ENCODE peak calls at places on chromosomes 3 and 15, in six cellular contexts. One of them, this sample, is unnamed.
A peak's percentile ranks its signal among the peaks of the same experiment; 100 is the strongest.

GRCh38 chr3:48268936-48269551 is 28.1 kb downstream of the ZNF589 start:
- DNase-seq in H1: no peak
- DNase-seq in H9: no peak
- DNase-seq in mesendoderm: no peak
- DNase-seq in IMR-90: no peak
- DNase-seq in mesenchymal stem cell: no peak
- DNase-seq in this sample: no peak

GRCh38 chr3:136142592-136142991 is 53.5 kb downstream of the MSL2 start:
- DNase-seq in mesenchymal stem cell: peak; percentile 77
- DNase-seq in mesendoderm: peak; percentile 98
- DNase-seq in IMR-90: peak; percentile 86
- DNase-seq in H1: no peak
- DNase-seq in H9: no peak
- DNase-seq in this sample: no peak

GRCh38 chr15:50767332-50767861 is 1.9 kb upstream of the SPPL2A start:
- DNase-seq in H9: no peak
- DNase-seq in IMR-90: no peak
- DNase-seq in mesenchymal stem cell: no peak
- DNase-seq in mesendoderm: no peak
- DNase-seq in H1: no peak
- DNase-seq in this sample: no peak

GRCh38 chr15:70856177-70856883 is 2.4 kb upstream of the LARP6 start:
- DNase-seq in mesendoderm: no peak
- DNase-seq in H9: no peak
- DNase-seq in H1: no peak
- DNase-seq in mesenchymal stem cell: no peak
- DNase-seq in IMR-90: peak; percentile 56
- DNase-seq in this sample: no peak

GRCh38 chr15:101450561-101451145 is 38.9 kb downstream of the PCSK6 start:
- DNase-seq in mesendoderm: no peak
- DNase-seq in H9: no peak
- DNase-seq in IMR-90: no peak
- DNase-seq in mesenchymal stem cell: no peak
- DNase-seq in H1: no peak
- DNase-seq in this sample: no peak

GRCh38 chr3:118833075-118833474 is 201.6 kb downstream of the IGSF11 start:
- DNase-seq in H1: no peak
- DNase-seq in mesendoderm: no peak
- DNase-seq in mesenchymal stem cell: no peak
- DNase-seq in IMR-90: no peak
- DNase-seq in H9: no peak
- DNase-seq in this sample: no peak

GRCh38 chr15:85745525-85745924 is 49.2 kb downstream of the KLHL25 start:
- DNase-seq in mesenchymal stem cell: no peak
- DNase-seq in IMR-90: no peak
- DNase-seq in mesendoderm: no peak
- DNase-seq in H9: no peak
- DNase-seq in H1: no peak
- DNase-seq in this sample: no peak

GRCh38 chr15:63043391-63044076 is 987 bp downstream of the TPM1 start:
- DNase-seq in IMR-90: no peak
- DNase-seq in H1: no peak
- DNase-seq in mesenchymal stem cell: peak; percentile 43
- DNase-seq in H9: no peak
- DNase-seq in mesendoderm: no peak
- DNase-seq in this sample: no peak

GRCh38 chr3:53142986-53143385 is 12.8 kb upstream of the RFT1 start:
- DNase-seq in H1: no peak
- DNase-seq in mesenchymal stem cell: no peak
- DNase-seq in H9: no peak
- DNase-seq in mesendoderm: no peak
- DNase-seq in IMR-90: no peak
- DNase-seq in this sample: no peak

GRCh38 chr3:125622381-125622788 is 27.1 kb upstream of the OSBPL11 start:
- DNase-seq in mesendoderm: no peak
- DNase-seq in mesenchymal stem cell: no peak
- DNase-seq in H9: no peak
- DNase-seq in IMR-90: no peak
- DNase-seq in H1: no peak
- DNase-seq in this sample: no peak

GRCh38 chr3:156511987-156512677 is 42.8 kb downstream of the SSR3 start:
- DNase-seq in IMR-90: no peak
- DNase-seq in mesenchymal stem cell: no peak
- DNase-seq in mesendoderm: no peak
- DNase-seq in H1: no peak
- DNase-seq in H9: no peak
- DNase-seq in this sample: no peak

GRCh38 chr3:117892991-117893390 is 1141.7 kb downstream of the IGSF11 start:
- DNase-seq in mesendoderm: no peak
- DNase-seq in H1: no peak
- DNase-seq in IMR-90: no peak
- DNase-seq in mesenchymal stem cell: no peak
- DNase-seq in H9: no peak
- DNase-seq in this sample: no peak

GRCh38 chr3:53255775-53256703 is at the start of gene TKT:
- DNase-seq in H1: peak; percentile 80
- DNase-seq in H9: peak; percentile 83
- DNase-seq in mesenchymal stem cell: peak; percentile 89
- DNase-seq in mesendoderm: peak; percentile 96
- DNase-seq in IMR-90: peak; percentile 87
- DNase-seq in this sample: peak; percentile 84

GRCh38 chr3:69890691-69891090 is 108.8 kb upstream of the SAMMSON start:
- DNase-seq in IMR-90: peak; percentile 25
- DNase-seq in mesendoderm: no peak
- DNase-seq in H1: no peak
- DNase-seq in mesenchymal stem cell: no peak
- DNase-seq in H9: no peak
- DNase-seq in this sample: no peak

GRCh38 chr3:126827121-126827520 is 123.1 kb downstream of the CHCHD6 start:
- DNase-seq in mesenchymal stem cell: no peak
- DNase-seq in mesendoderm: no peak
- DNase-seq in IMR-90: peak; percentile 26
- DNase-seq in H9: no peak
- DNase-seq in H1: no peak
- DNase-seq in this sample: no peak

GRCh38 chr3:72597756-72598195 is 250.5 kb downstream of the SHQ1 start:
- DNase-seq in mesenchymal stem cell: peak; percentile 6
- DNase-seq in IMR-90: peak; percentile 13
- DNase-seq in H9: no peak
- DNase-seq in mesendoderm: peak; percentile 50
- DNase-seq in H1: no peak
- DNase-seq in this sample: no peak

GRCh38 chr3:188807002-188807401 is 364.8 kb upstream of the TPRG1 start:
- DNase-seq in H9: no peak
- DNase-seq in mesendoderm: peak; percentile 38
- DNase-seq in IMR-90: peak; percentile 23
- DNase-seq in mesenchymal stem cell: peak; percentile 59
- DNase-seq in H1: no peak
- DNase-seq in this sample: no peak

GRCh38 chr3:123741058-123741511 is 143.0 kb downstream of the MYLK start:
- DNase-seq in H1: no peak
- DNase-seq in IMR-90: peak; percentile 84
- DNase-seq in mesenchymal stem cell: peak; percentile 52
- DNase-seq in mesendoderm: no peak
- DNase-seq in H9: no peak
- DNase-seq in this sample: no peak
- H3K27ac ChIP-seq in H1: no peak overlapping the region
- H3K27ac ChIP-seq in IMR-90: peak overlapping the region; percentile 95
- H3K27ac ChIP-seq in mesenchymal stem cell: peak overlapping the region; percentile 90
- H3K27ac ChIP-seq in mesendoderm: no peak overlapping the region
- H3K27ac ChIP-seq in H9: no peak overlapping the region
- H3K27ac ChIP-seq in this sample: no peak overlapping the region

DNA sequence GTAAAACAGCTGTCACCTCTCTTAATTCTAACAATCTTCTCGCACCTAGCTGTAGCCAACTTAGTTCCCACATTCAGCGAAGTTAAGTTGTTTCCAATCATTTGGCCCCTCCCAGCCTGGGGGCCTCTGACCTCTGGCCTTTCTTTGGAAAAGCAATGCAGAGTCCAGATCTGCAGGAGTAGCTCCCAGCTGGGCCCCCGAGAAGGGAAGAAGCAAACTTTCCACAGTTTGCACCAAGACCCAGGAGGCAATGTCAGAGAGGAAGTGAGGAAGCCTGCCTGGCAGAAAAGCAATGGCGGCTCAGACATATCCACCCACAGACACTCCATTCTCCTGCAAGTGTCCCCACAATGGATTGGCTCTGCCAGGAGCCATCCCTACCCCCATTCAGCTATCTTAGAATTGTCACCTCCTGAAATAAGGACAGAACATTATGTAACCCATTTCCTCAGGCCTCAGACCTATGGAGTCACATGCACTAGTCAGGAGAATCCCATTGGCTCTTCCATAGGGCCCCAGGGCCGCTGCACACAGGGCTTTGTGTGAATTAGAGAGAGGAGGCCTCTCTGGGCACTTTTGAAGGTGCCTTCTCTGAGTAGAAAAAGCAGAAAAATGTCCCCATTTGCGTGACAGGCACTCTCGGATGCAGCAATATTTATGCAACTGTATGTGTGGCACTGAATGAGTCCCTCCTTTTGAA is 3.0 kb upstream of the BUB1B start:
- DNase-seq in IMR-90: no peak
- DNase-seq in H1: no peak
- DNase-seq in mesenchymal stem cell: no peak
- DNase-seq in mesendoderm: peak; percentile 11
- DNase-seq in H9: no peak
- DNase-seq in this sample: no peak
- H4K8ac ChIP-seq in IMR-90: no peak overlapping the region
- H4K8ac ChIP-seq in H1: no peak overlapping the region
- H4K8ac ChIP-seq in mesenchymal stem cell: no peak overlapping the region
- H4K8ac ChIP-seq in mesendoderm: no peak overlapping the region
- H4K8ac ChIP-seq in H9: no peak overlapping the region
- H4K8ac ChIP-seq in this sample: no peak overlapping the region

GRCh38 chr3:128381609-128382008 is 85.1 kb downstream of the DNAJB8 start:
- DNase-seq in H1: no peak
- DNase-seq in H9: no peak
- DNase-seq in IMR-90: no peak
- DNase-seq in mesenchymal stem cell: no peak
- DNase-seq in mesendoderm: no peak
- DNase-seq in this sample: no peak

GRCh38 chr3:128382221-128382807 is 84.4 kb downstream of the DNAJB8 start:
- DNase-seq in mesendoderm: no peak
- DNase-seq in IMR-90: no peak
- DNase-seq in H1: no peak
- DNase-seq in H9: no peak
- DNase-seq in mesenchymal stem cell: no peak
- DNase-seq in this sample: no peak

GRCh38 chr3:128385080-128385832 is 81.4 kb downstream of the DNAJB8 start:
- DNase-seq in H9: no peak
- DNase-seq in H1: no peak
- DNase-seq in mesendoderm: no peak
- DNase-seq in IMR-90: peak; percentile 73
- DNase-seq in mesenchymal stem cell: no peak
- DNase-seq in this sample: no peak

GRCh38 chr3:128380719-128381118 is 86.0 kb downstream of the DNAJB8 start:
- DNase-seq in H9: no peak
- DNase-seq in IMR-90: no peak
- DNase-seq in H1: no peak
- DNase-seq in mesendoderm: no peak
- DNase-seq in mesenchymal stem cell: no peak
- DNase-seq in this sample: no peak

DNA sequence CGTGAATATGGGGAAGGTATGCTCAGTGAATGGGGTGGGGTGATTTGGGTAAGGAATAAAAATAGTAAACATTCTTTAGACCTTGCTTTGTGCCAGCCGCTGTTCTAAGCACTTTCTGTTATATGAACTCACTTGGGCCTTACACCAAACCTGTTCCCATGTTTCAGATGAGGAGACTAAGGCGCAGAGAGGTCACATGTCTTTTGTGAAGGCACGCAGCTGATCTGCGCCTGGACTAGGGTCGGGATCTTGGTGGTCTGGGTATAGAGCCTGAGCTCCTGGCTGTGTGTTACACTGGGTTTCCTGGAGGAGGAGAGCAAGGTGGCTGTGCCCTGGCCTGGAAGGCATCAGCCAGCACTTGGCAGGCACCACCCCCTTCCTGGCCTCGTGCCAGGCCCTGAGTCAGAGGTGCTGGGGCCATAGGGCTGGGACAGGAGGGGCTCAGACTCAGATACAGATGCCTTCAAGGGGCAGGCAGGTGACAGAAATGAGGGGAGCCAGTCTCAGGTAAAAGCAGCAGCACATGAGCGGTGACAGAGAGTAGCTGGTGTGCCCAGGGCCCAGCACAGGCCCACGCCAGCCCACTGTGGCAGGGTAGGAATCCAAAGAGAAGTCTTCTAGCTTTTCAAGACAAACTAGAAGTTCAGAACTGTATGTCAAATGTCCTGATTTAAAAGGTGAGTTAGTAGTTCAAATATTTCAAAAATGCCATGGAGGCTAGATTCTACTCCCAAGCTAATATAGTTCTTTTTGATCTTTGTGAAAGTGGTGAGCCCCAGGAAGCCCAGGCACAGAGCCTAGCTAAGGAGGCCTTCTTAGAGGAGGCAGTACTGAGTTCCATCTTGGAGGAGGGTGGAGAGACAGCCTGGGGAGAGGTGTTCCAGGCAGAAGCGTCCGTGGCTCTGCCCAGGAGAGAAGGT is 83.1 kb downstream of the DNAJB8 start:
- DNase-seq in H9: no peak
- DNase-seq in H1: no peak
- DNase-seq in IMR-90: peak; percentile 44
- DNase-seq in mesendoderm: peak; percentile 11
- DNase-seq in mesenchymal stem cell: peak; percentile 65
- DNase-seq in this sample: no peak
- H3K27ac ChIP-seq in H9: no peak overlapping the region
- H3K27ac ChIP-seq in H1: no peak overlapping the region
- H3K27ac ChIP-seq in IMR-90: no peak overlapping the region
- H3K27ac ChIP-seq in mesendoderm: no peak overlapping the region
- H3K27ac ChIP-seq in mesenchymal stem cell: no peak overlapping the region
- H3K27ac ChIP-seq in this sample: no peak overlapping the region

DNA sequence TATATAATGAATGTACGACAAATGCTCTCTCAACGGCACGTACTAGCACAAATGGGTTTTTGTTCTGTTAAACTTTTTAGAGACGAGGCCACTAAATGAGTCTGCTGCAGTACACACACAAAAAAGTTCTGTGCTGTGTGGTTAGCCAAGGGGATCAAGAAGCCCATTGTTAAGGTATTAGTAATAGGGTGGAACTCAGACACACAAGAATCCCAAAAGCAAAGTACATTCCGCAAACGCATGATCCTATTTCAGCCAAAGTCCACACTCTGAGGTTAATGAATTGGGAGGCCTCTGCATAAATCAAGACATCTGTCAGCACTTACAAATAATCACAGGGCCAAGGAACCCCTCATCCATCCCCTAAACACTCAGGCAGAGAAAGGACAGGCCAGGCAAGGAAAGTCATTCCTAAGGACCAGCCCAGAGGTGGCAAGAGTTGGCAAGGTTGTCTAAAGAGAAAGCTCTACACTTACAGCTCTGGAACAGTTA is 12.1 kb downstream of the OSBPL10 start:
- DNase-seq in H9: no peak
- DNase-seq in mesenchymal stem cell: peak; percentile 90
- DNase-seq in IMR-90: peak; percentile 93
- DNase-seq in H1: no peak
- DNase-seq in mesendoderm: peak; percentile 75
- DNase-seq in this sample: peak; percentile 30
- H4K8ac ChIP-seq in H9: no peak overlapping the region
- H4K8ac ChIP-seq in mesenchymal stem cell: peak overlapping the region; percentile 59
- H4K8ac ChIP-seq in IMR-90: peak overlapping the region; percentile 8
- H4K8ac ChIP-seq in H1: no peak overlapping the region
- H4K8ac ChIP-seq in mesendoderm: no peak overlapping the region
- H4K8ac ChIP-seq in this sample: no peak overlapping the region

GRCh38 chr3:172307143-172307560 is 141.1 kb downstream of the GHSR start:
- DNase-seq in H9: no peak
- DNase-seq in H1: no peak
- DNase-seq in mesenchymal stem cell: peak; percentile 77
- DNase-seq in IMR-90: peak; percentile 70
- DNase-seq in mesendoderm: no peak
- DNase-seq in this sample: no peak
- H3K27ac ChIP-seq in H9: no peak overlapping the region
- H3K27ac ChIP-seq in H1: no peak overlapping the region
- H3K27ac ChIP-seq in mesenchymal stem cell: peak overlapping the region; percentile 48
- H3K27ac ChIP-seq in IMR-90: no peak overlapping the region
- H3K27ac ChIP-seq in mesendoderm: no peak overlapping the region
- H3K27ac ChIP-seq in this sample: no peak overlapping the region